ENCODE peak calls at places on chromosomes 3 and 15, in four cellular contexts. W, U, V and J are unnamed samples.

GRCh38 chr3:50146316-50146901 is 8.7 kb upstream of the SEMA3F start:
- DNase-seq in U (no peak), V (no peak), W (no peak), J (no peak)

GRCh38 chr3:4856986-4857385 is 122.3 kb upstream of the BHLHE40 start:
- DNase-seq in W (no peak), U (no peak), V (no peak), J (no peak)

GRCh38 chr3:100521439-100521845 is 29.0 kb downstream of the TMEM45A start:
- DNase-seq in U (no peak), V (no peak), W (no peak), J (no peak)

GRCh38 chr15:77546870-77547269 is 85.8 kb downstream of the LINGO1 start:
- DNase-seq in W (no peak), V (no peak), U (no peak), J (no peak)

GRCh38 chr3:94405258-94406035 is 342.6 kb downstream of the NSUN3 start:
- DNase-seq in V (no peak), W (peak; percentile 60), U (no peak), J (peak; percentile 2)

GRCh38 chr3:36461588-36461987 is 81.3 kb downstream of the STAC start:
- DNase-seq in W (peak; percentile 5), V (no peak), U (no peak), J (no peak)

GRCh38 chr15:80818996-80819395 is 39.8 kb downstream of the CEMIP start:
- DNase-seq in U (no peak), V (no peak), W (no peak), J (no peak)

GRCh38 chr3:195195321-195196209 is 75.4 kb downstream of the XXYLT1 start:
- DNase-seq in V (peak; percentile 59), U (peak; percentile 31), W (no peak), J (peak; percentile 48)

GRCh38 chr3:14166877-14167605 is 11.4 kb downstream of the XPC start:
- DNase-seq in W (peak; percentile 26), V (no peak), U (no peak), J (no peak)

GRCh38 chr15:99275525-99276128 is 24.3 kb downstream of the LRRC28 start:
- DNase-seq in U (no peak), W (no peak), V (no peak), J (no peak)

GRCh38 chr3:146222204-146223046 is 28.5 kb downstream of the PLSCR4 start:
- DNase-seq in V (peak; percentile 72), W (peak; percentile 33), U (peak; percentile 19), J (peak; percentile 92)

GRCh38 chr3:124143047-124143446 is 151.1 kb upstream of the ROPN1 start:
- DNase-seq in V (no peak), U (no peak), W (no peak), J (no peak)

GRCh38 chr3:186425788-186426730 is 64.0 kb upstream of the DGKG start:
- DNase-seq in V (no peak), W (peak; percentile 75), U (no peak), J (peak; percentile 71)

GRCh38 chr3:23465569-23465968 is 262.4 kb downstream of the UBE2E2 start:
- DNase-seq in U (no peak), W (no peak), V (no peak), J (no peak)

GRCh38 chr15:35019401-35020327 is 31.6 kb upstream of the ZNF770 start:
- DNase-seq in V (peak; percentile 76), U (peak; percentile 47), W (peak; percentile 10), J (peak; percentile 74)

GRCh38 chr3:123586966-123587365 is 2.1 kb upstream of the HACD2 start:
- DNase-seq in W (peak; percentile 40), V (no peak), U (no peak), J (peak; percentile 70)

GRCh38 chr3:42831321-42831713 is 22.1 kb downstream of the ACKR2 start:
- DNase-seq in U (peak; percentile 78), W (peak; percentile 25), V (peak; percentile 89), J (peak; percentile 86)

GRCh38 chr3:190517696-190518095 is 3.8 kb downstream of the IL1RAP start:
- DNase-seq in W (peak; percentile 73), V (no peak), U (no peak), J (no peak)

GRCh38 chr3:42683875-42684593 is 1.3 kb upstream of the KLHL40 start:
- DNase-seq in W (peak; percentile 97), U (peak; percentile 15), V (no peak), J (peak; percentile 78)

GRCh38 chr3:36193448-36193847 is 186.9 kb upstream of the STAC start:
- DNase-seq in V (no peak), U (no peak), W (no peak), J (no peak)

GRCh38 chr3:139117883-139118760 is 73.4 kb upstream of the PRR23C start:
- DNase-seq in U (no peak), V (no peak), W (no peak), J (no peak)

GRCh38 chr3:166243511-166243910 is 406.3 kb upstream of the BCHE start:
- DNase-seq in V (no peak), W (no peak), U (no peak), J (no peak)

GRCh38 chr15:35427091-35427490 is 118.9 kb downstream of the DPH6 start:
- DNase-seq in W (peak; percentile 77), U (no peak), V (no peak), J (peak; percentile 85)

GRCh38 chr3:36965440-36965839 is 20.6 kb upstream of the TRANK1 start:
- DNase-seq in W (no peak), V (peak; percentile 69), U (no peak), J (peak; percentile 97)

GRCh38 chr3:38002291-38002876 is 11.8 kb downstream of the VILL start:
- DNase-seq in U (no peak), V (no peak), W (no peak), J (no peak)

GRCh38 chr3:126100688-126101301 is 16.9 kb upstream of the SLC41A3 start:
- DNase-seq in W (peak; percentile 90), U (no peak), V (no peak), J (no peak)

GRCh38 chr3:12227833-12228232 is 61.0 kb upstream of the PPARG start:
- DNase-seq in U (no peak), W (peak; percentile 80), V (no peak), J (no peak)

GRCh38 chr3:89171681-89172080 is 64.3 kb downstream of the EPHA3 start:
- DNase-seq in U (no peak), V (no peak), W (no peak), J (no peak)

GRCh38 chr15:70047386-70048195 is 50.1 kb downstream of the TLE3 start:
- DNase-seq in V (no peak), W (peak; percentile 18), U (no peak), J (no peak)

GRCh38 chr3:62644493-62644892 is 230.7 kb downstream of the CADPS start:
- DNase-seq in W (no peak), V (no peak), U (no peak), J (no peak)

GRCh38 chr15:77840962-77841361 is 208.2 kb upstream of the LINGO1 start:
- DNase-seq in V (peak; percentile 27), U (no peak), W (peak; percentile 80), J (no peak)

DNA sequence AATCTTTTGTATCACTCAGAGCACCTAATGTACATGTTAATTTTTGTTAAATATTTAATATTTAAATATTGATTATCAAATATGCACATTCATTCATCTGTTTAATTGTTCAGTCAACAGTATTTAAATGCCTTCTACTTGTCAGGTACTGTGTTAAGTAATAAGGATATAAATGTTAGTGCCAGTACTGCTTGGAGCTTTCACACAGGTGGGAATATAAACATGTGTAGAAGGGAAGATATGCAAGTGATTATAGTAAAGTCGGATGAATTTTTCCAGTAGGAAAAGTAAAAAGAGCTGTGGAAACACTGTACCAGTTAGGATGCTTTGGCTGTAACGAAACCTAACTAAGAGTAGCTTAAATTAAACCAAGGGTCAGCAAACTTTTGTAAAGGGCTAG is 95.4 kb downstream of the RSRC1 start:
- DNase-seq in V (no peak), U (no peak), W (no peak), J (no peak)
- H4K5ac ChIP-seq in V (no peak overlapping the region), U (no peak overlapping the region), W (no peak overlapping the region), J (no peak overlapping the region)

DNA sequence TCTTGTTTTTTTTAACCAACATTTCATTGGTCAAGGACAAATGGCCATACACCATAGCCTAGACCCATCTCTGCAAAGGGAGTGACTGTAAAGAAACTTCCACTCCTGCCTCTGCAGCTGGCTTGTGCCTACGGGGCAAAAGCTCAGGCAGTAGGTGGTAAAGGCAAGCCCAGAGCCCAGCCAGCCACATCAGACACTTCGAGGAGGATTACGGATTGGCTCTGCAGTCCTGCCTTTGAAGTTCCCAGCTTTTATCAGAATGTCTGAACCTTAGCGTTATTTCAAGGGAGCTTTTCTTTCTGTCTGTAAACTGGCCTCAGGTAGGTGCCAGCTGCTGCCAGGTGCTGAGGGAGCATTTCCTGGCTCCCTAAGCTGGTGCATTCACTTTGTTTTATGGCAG is 15.6 kb downstream of the ZNF710 start:
- DNase-seq in V (no peak), W (no peak), U (no peak), J (no peak)
- H4K5ac ChIP-seq in V (no peak overlapping the region), W (no peak overlapping the region), U (no peak overlapping the region), J (no peak overlapping the region)

GRCh38 chr3:56971816-56972215 is 88.6 kb upstream of the SPATA12 start:
- DNase-seq in V (no peak), W (no peak), U (no peak), J (no peak)
- H4K5ac ChIP-seq in V (no peak overlapping the region), W (no peak overlapping the region), U (no peak overlapping the region), J (no peak overlapping the region)

GRCh38 chr3:60737633-60738399 is 513.4 kb downstream of the FHIT start:
- DNase-seq in V (no peak), W (no peak), U (no peak), J (no peak)
- H4K5ac ChIP-seq in V (no peak overlapping the region), W (no peak overlapping the region), U (no peak overlapping the region), J (no peak overlapping the region)

GRCh38 chr3:153767601-153768558 is 353.3 kb upstream of the ARHGEF26 start:
- DNase-seq in V (no peak), U (no peak), W (no peak), J (no peak)

GRCh38 chr3:153768559-153769469 is 352.4 kb upstream of the ARHGEF26 start:
- DNase-seq in W (peak; percentile 61), U (peak; percentile 17), V (peak; percentile 66), J (peak; percentile 79)
- H4K5ac ChIP-seq in W (no peak overlapping the region), U (no peak overlapping the region), V (no peak overlapping the region), J (no peak overlapping the region)

GRCh38 chr15:47339800-47340575 is 377.3 kb upstream of the SEMA6D start:
- DNase-seq in U (no peak), V (no peak), W (peak; percentile 2), J (no peak)
- H4K5ac ChIP-seq in U (no peak overlapping the region), V (no peak overlapping the region), W (peak overlapping the region; percentile 16), J (no peak overlapping the region)

DNA sequence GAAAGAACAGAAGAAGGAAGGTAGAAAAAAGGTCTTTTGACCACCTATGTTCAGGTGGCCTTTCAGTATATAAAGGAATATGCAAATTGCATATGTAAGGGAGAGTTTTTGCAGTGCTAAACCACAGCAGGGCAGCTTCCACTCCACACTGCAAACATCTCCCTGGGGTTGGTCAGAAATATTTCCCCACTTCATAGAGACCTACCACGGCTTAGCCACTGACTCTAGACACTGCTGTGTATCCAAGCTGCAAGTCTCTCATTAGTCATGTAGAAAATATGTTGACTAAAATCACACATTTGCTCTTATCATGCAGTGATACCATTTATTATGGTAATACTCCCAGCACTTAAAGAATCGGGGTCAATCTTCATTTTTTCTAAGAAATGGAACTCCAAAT is 214.9 kb upstream of the NR2F2 start:
- DNase-seq in V (no peak), W (peak; percentile 75), U (no peak), J (no peak)
- H4K5ac ChIP-seq in V (no peak overlapping the region), W (no peak overlapping the region), U (no peak overlapping the region), J (no peak overlapping the region)